ENCODE peak calls at places on chromosomes 5 and 9, in eight cellular contexts. M is mucosa of descending colon, S is fibroblast of mammary gland, P is AG04449, O is cardiac fibroblast, V is astrocyte of the spinal cord, E is lower lobe of right lung, F is skeletal muscle cell. B is an unnamed sample.

GRCh38 chr5:94908889-94909480 is 290.5 kb downstream of the SLF1 start:
- DNase-seq in M (peak), S (peak), P (no peak), O (peak), V (peak), E (no peak), F (no peak), B (no peak)

GRCh38 chr5:127229185-127229889 is 61.3 kb upstream of the MEGF10 start:
- DNase-seq in M (peak), S (peak), P (no peak), O (peak), V (peak), E (peak), F (no peak), B (peak)

GRCh38 chr5:150565868-150566267 is 57.9 kb downstream of the NDST1 start:
- DNase-seq in M (no peak), S (no peak), P (no peak), O (no peak), V (no peak), E (no peak), F (no peak), B (no peak)

GRCh38 chr9:14031015-14031414 is 282.9 kb downstream of the NFIB start:
- DNase-seq in M (no peak), S (peak), P (no peak), O (peak), V (peak), E (no peak), F (peak), B (no peak)

GRCh38 chr9:13786131-13786530 is 506.6 kb upstream of the MPDZ start:
- DNase-seq in M (no peak), S (peak), P (no peak), O (peak), V (peak), E (peak), F (no peak), B (peak)

GRCh38 chr9:77455312-77455927 is 192.7 kb downstream of the GNA14 start:
- DNase-seq in M (peak), S (peak), P (no peak), O (no peak), V (no peak), E (no peak), F (no peak), B (no peak)

GRCh38 chr5:63175850-63176249 is 597.2 kb downstream of the LRRC70 start:
- DNase-seq in M (no peak), S (no peak), P (no peak), O (no peak), V (no peak), E (no peak), F (no peak), B (peak)

GRCh38 chr5:115389074-115389798 is 92.8 kb upstream of the CCDC112 start:
- DNase-seq in M (no peak), S (peak), P (no peak), O (peak), V (peak), E (no peak), F (no peak), B (no peak)

GRCh38 chr9:70065572-70065971 is 21.9 kb downstream of the MAMDC2 start:
- DNase-seq in M (no peak), S (no peak), P (no peak), O (no peak), V (no peak), E (no peak), F (no peak), B (no peak)

GRCh38 chr9:126804696-126805545 is at the start of gene ZBTB43:
- DNase-seq in M (peak), S (peak), P (peak), O (peak), V (peak), E (peak), F (peak), B (peak)

GRCh38 chr9:8816361-8816760 is 1016.8 kb upstream of the DMAC1 start:
- DNase-seq in M (peak), S (peak), P (no peak), O (peak), V (no peak), E (no peak), F (no peak), B (no peak)

GRCh38 chr9:75960561-75960960 is 70.1 kb downstream of the PCSK5 start:
- DNase-seq in M (no peak), S (no peak), P (no peak), O (no peak), V (no peak), E (no peak), F (no peak), B (no peak)

GRCh38 chr5:167261309-167262100 is 1029.9 kb upstream of the WWC1 start:
- DNase-seq in M (peak), S (peak), P (no peak), O (peak), V (no peak), E (no peak), F (no peak), B (no peak)

DNA sequence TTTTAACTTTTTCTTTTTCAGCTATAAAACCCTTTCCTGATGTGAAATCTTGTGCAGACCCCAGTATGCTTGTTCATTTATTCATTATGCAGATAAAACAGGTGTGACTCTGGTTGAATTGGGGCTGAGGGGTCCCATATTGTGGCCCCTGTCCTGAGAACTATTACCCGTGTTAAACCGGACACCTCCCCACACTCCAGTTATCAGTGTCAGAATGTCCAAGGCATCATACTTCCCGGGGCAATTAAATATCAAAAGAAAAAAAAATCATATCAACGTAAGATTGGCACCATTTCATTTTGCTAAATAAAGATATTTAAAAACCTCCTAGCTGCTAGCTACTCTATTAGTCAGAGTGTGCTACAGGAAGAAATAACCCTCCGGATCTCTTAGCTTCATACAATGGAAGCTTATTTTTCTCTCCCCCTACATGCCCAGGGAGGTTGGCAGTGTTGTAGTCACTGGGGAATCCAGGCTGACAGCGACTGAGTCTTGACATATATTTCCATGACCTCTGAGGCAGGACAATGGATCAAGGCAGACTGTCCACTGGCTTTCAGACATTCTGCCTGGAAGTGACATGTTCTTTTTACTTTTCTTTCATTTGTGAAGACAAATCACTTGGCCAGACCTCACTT is 170.0 kb downstream of the SEC61B start:
- DNase-seq in M (no peak), S (no peak), P (no peak), O (no peak), V (no peak), E (no peak), F (no peak), B (no peak)
- H3K4me3 ChIP-seq in M (no peak), S (no peak), P (no peak), O (no peak), V (no peak), E (no peak), F (no peak), B (no peak)

DNA sequence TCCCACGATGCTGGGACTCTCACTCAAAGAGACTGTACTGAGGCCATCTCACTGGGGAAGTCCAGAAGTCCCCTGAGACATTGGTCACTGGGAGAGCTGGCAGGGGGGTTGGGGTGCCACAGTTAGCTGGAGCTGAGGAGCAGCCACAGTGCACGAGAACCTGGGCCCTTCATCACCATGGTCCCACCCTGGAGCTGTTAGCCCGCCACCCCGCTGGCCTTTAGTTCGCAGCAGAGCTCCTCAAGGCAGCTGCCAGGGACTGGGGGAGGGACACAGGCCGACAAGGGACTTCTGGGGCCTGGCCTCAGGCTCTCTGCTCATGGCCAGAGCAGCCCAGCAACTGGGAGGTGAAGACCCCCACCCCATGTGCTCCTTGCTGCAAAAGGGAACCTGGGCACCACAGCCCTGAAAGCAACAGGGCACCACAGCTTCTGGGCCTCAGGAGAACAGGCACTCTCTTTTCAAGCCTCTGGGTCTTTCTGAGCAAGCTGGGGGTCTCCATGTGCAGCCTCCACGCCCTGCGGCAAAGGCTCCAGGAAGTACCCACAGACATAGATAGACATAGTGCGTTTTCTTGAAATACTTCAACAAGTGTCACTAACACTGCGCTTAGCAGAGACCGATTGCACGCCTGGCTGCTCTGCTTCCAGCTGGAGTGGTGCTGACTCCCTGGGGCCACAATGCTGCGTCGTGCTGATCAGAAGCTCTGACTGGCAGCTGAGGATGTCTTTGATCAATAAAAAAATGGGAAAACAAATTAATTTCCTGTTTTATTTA is 46.0 kb downstream of the VAV2 start:
- DNase-seq in M (no peak), S (no peak), P (no peak), O (no peak), V (no peak), E (peak), F (no peak), B (peak)
- H3K4me3 ChIP-seq in M (no peak), S (no peak), P (no peak), O (no peak), V (no peak), E (no peak), F (no peak), B (no peak)

GRCh38 chr9:37026936-37027581 is 7.0 kb downstream of the PAX5 start:
- DNase-seq in M (no peak), S (no peak), P (no peak), O (no peak), V (no peak), E (no peak), F (no peak), B (no peak)
- H3K4me3 ChIP-seq in M (no peak), S (no peak), P (no peak), O (no peak), V (no peak), E (peak), F (peak), B (no peak)

GRCh38 chr5:139668924-139669680 is 21.0 kb downstream of the CXXC5 start:
- DNase-seq in M (no peak), S (no peak), P (no peak), O (no peak), V (no peak), E (no peak), F (no peak), B (no peak)
- H3K4me3 ChIP-seq in M (no peak), S (peak), P (no peak), O (no peak), V (no peak), E (peak), F (no peak), B (peak)

GRCh38 chr9:35163413-35163812 is 1.6 kb downstream of the UNC13B start:
- DNase-seq in M (no peak), S (no peak), P (no peak), O (no peak), V (no peak), E (no peak), F (no peak), B (no peak)
- H3K4me3 ChIP-seq in M (no peak), S (no peak), P (no peak), O (peak), V (no peak), E (peak), F (no peak), B (peak)

DNA sequence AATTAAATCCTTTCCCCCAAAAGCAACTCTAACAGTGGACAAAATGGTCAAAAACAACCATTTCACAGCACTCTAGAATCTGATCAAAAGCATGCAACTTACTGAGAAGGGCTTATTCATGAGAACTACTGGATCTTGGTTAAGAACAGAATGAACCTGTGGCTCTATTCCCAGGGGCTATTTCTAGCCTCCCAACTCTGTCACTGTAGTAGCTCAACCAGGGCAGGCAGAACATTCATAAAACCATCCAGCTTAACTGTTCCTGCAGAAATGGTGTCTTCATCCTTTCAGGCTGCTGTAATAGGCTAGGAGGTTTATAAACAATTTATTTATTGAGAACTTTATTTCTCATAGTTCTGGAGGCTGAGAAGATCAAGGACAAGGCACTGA is 238.7 kb upstream of the FBXL7 start:
- DNase-seq in M (no peak), S (no peak), P (no peak), O (no peak), V (no peak), E (no peak), F (no peak), B (no peak)
- H3K4me3 ChIP-seq in M (no peak), S (no peak), P (no peak), O (no peak), V (no peak), E (no peak), F (no peak), B (no peak)

DNA sequence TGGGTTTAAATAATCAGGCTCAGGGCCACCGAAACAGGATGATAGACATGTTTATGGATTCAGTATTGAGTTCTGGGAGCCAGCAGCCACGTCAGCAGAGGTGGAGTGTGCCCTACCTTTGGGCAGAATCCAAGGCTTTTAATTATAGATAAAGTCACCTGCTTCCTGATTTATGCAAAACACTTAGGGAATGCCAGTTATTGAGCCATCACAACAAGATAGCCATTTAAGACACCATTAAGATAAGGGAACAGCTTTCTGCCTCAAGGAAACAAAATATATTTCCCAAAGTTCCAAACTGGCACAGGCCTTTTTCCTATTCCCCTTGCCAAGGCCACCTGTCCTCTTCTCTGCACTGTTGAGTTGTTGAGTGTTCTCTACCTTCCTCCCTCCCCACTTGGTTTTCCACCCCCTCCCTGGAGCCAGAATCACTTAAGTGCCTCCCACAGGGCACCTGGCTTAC is 2.4 kb downstream of the CCL28 start:
- DNase-seq in M (peak), S (no peak), P (no peak), O (no peak), V (no peak), E (no peak), F (no peak), B (no peak)
- H3K4me3 ChIP-seq in M (no peak), S (no peak), P (no peak), O (no peak), V (no peak), E (no peak), F (no peak), B (no peak)

GRCh38 chr5:124655211-124655880 is 91.1 kb downstream of the ZNF608 start:
- DNase-seq in M (no peak), S (peak), P (no peak), O (peak), V (peak), E (no peak), F (no peak), B (no peak)
- H3K4me3 ChIP-seq in M (no peak), S (peak), P (no peak), O (peak), V (peak), E (peak), F (peak), B (peak)